ENCODE peak calls at places on chromosomes 16 and 17, in five cellular contexts. One of them, this sample, is unnamed.

GRCh38 chr16:10308305-10309193 is 77.3 kb upstream of the ATF7IP2 start:
- DNase-seq in ascending aorta: no peak
- DNase-seq in CD8-positive, alpha-beta memory T cell: no peak
- DNase-seq in esophagus squamous epithelium: no peak
- DNase-seq in lower leg skin: peak; percentile 38
- DNase-seq in this sample: no peak

GRCh38 chr16:27317738-27318398 is 4.1 kb downstream of the IL4R start:
- DNase-seq in ascending aorta: peak; percentile 57
- DNase-seq in CD8-positive, alpha-beta memory T cell: peak; percentile 13
- DNase-seq in esophagus squamous epithelium: no peak
- DNase-seq in lower leg skin: no peak
- DNase-seq in this sample: no peak

GRCh38 chr16:51407199-51407598 is 256.1 kb upstream of the SALL1 start:
- DNase-seq in ascending aorta: no peak
- DNase-seq in CD8-positive, alpha-beta memory T cell: no peak
- DNase-seq in esophagus squamous epithelium: no peak
- DNase-seq in lower leg skin: no peak
- DNase-seq in this sample: no peak

GRCh38 chr16:66894948-66895696 is 14.8 kb downstream of the PDP2 start:
- DNase-seq in ascending aorta: peak; percentile 85
- DNase-seq in CD8-positive, alpha-beta memory T cell: peak; percentile 31
- DNase-seq in esophagus squamous epithelium: peak; percentile 6
- DNase-seq in lower leg skin: peak; percentile 54
- DNase-seq in this sample: peak; percentile 71

GRCh38 chr17:1040216-1040600 is 43.3 kb downstream of the TIMM22 start:
- DNase-seq in ascending aorta: no peak
- DNase-seq in CD8-positive, alpha-beta memory T cell: no peak
- DNase-seq in esophagus squamous epithelium: no peak
- DNase-seq in lower leg skin: no peak
- DNase-seq in this sample: peak; percentile 56

GRCh38 chr17:73513426-73513825 is 130.8 kb downstream of the SDK2 start:
- DNase-seq in ascending aorta: no peak
- DNase-seq in CD8-positive, alpha-beta memory T cell: no peak
- DNase-seq in esophagus squamous epithelium: no peak
- DNase-seq in lower leg skin: no peak
- DNase-seq in this sample: no peak

GRCh38 chr17:40810505-40810904 is 10.7 kb upstream of the KRT28 start:
- DNase-seq in ascending aorta: no peak
- DNase-seq in CD8-positive, alpha-beta memory T cell: no peak
- DNase-seq in esophagus squamous epithelium: no peak
- DNase-seq in lower leg skin: no peak
- DNase-seq in this sample: no peak

GRCh38 chr16:87948119-87948545 is 3.1 kb upstream of the BANP start:
- DNase-seq in ascending aorta: no peak
- DNase-seq in CD8-positive, alpha-beta memory T cell: no peak
- DNase-seq in esophagus squamous epithelium: no peak
- DNase-seq in lower leg skin: no peak
- DNase-seq in this sample: no peak

DNA sequence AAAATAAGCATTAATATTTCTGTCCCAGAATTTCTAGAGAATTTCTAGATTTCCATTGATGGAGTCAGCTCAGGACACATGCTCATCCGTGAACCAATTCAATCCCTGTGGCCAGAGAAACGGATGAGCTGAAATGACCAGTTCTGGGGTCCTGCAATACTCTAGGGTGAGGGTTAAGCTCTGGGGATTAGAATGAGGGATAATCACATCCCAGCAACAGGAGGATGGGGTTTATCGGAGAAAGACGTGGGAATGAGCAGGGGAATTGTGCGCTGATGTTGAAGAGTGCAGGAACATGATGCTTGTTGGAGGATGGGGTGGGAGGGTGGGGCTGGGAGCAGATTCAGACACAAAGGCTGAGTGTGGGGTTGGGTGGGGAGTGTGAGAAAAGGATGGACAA is 64.1 kb downstream of the SLC5A11 start:
- DNase-seq in ascending aorta: no peak
- DNase-seq in CD8-positive, alpha-beta memory T cell: no peak
- DNase-seq in esophagus squamous epithelium: no peak
- DNase-seq in lower leg skin: no peak
- DNase-seq in this sample: no peak
- H3K4me3 ChIP-seq in ascending aorta: no peak overlapping the region
- H3K4me3 ChIP-seq in CD8-positive, alpha-beta memory T cell: no peak overlapping the region
- H3K4me3 ChIP-seq in esophagus squamous epithelium: no peak overlapping the region
- H3K4me3 ChIP-seq in lower leg skin: no peak overlapping the region
- H3K4me3 ChIP-seq in this sample: no peak overlapping the region

GRCh38 chr17:61410555-61411089 is 11.0 kb downstream of the TBX2 start:
- DNase-seq in ascending aorta: peak; percentile 88
- DNase-seq in CD8-positive, alpha-beta memory T cell: peak; percentile 66
- DNase-seq in esophagus squamous epithelium: no peak
- DNase-seq in lower leg skin: no peak
- DNase-seq in this sample: peak; percentile 43
- H3K4me3 ChIP-seq in ascending aorta: peak overlapping the region; percentile 80
- H3K4me3 ChIP-seq in CD8-positive, alpha-beta memory T cell: peak overlapping the region; percentile 47
- H3K4me3 ChIP-seq in esophagus squamous epithelium: peak overlapping the region; percentile 63
- H3K4me3 ChIP-seq in lower leg skin: no peak overlapping the region
- H3K4me3 ChIP-seq in this sample: no peak overlapping the region

GRCh38 chr16:21159281-21159951 is 942 bp downstream of the LDAF1 start:
- DNase-seq in ascending aorta: no peak
- DNase-seq in CD8-positive, alpha-beta memory T cell: peak; percentile 19
- DNase-seq in esophagus squamous epithelium: no peak
- DNase-seq in lower leg skin: peak; percentile 49
- DNase-seq in this sample: no peak

GRCh38 chr16:21158208-21159110 is at the start of gene LDAF1:
- DNase-seq in ascending aorta: peak; percentile 91
- DNase-seq in CD8-positive, alpha-beta memory T cell: peak; percentile 74
- DNase-seq in esophagus squamous epithelium: peak; percentile 11
- DNase-seq in lower leg skin: peak; percentile 80
- DNase-seq in this sample: peak; percentile 69

GRCh38 chr16:21161211-21161610 is 2.7 kb downstream of the LDAF1 start:
- DNase-seq in ascending aorta: no peak
- DNase-seq in CD8-positive, alpha-beta memory T cell: no peak
- DNase-seq in esophagus squamous epithelium: no peak
- DNase-seq in lower leg skin: no peak
- DNase-seq in this sample: peak; percentile 57

GRCh38 chr16:21162661-21163151 is 4.2 kb downstream of the LDAF1 start:
- DNase-seq in ascending aorta: no peak
- DNase-seq in CD8-positive, alpha-beta memory T cell: no peak
- DNase-seq in esophagus squamous epithelium: no peak
- DNase-seq in lower leg skin: no peak
- DNase-seq in this sample: peak; percentile 80

GRCh38 chr16:21160276-21160675 is 1.8 kb downstream of the LDAF1 start:
- DNase-seq in ascending aorta: no peak
- DNase-seq in CD8-positive, alpha-beta memory T cell: no peak
- DNase-seq in esophagus squamous epithelium: no peak
- DNase-seq in lower leg skin: no peak
- DNase-seq in this sample: no peak
- H3K4me3 ChIP-seq in ascending aorta: peak overlapping the region; percentile 87
- H3K4me3 ChIP-seq in CD8-positive, alpha-beta memory T cell: no peak overlapping the region
- H3K4me3 ChIP-seq in esophagus squamous epithelium: no peak overlapping the region
- H3K4me3 ChIP-seq in lower leg skin: no peak overlapping the region
- H3K4me3 ChIP-seq in this sample: no peak overlapping the region

GRCh38 chr17:34125921-34126320 is 129.2 kb upstream of the CCL2 start:
- DNase-seq in ascending aorta: no peak
- DNase-seq in CD8-positive, alpha-beta memory T cell: no peak
- DNase-seq in esophagus squamous epithelium: no peak
- DNase-seq in lower leg skin: no peak
- DNase-seq in this sample: no peak
- H3K4me3 ChIP-seq in ascending aorta: no peak overlapping the region
- H3K4me3 ChIP-seq in CD8-positive, alpha-beta memory T cell: no peak overlapping the region
- H3K4me3 ChIP-seq in esophagus squamous epithelium: no peak overlapping the region
- H3K4me3 ChIP-seq in lower leg skin: no peak overlapping the region
- H3K4me3 ChIP-seq in this sample: no peak overlapping the region